ENCODE peak calls at places on chromosomes 7 and 10, in seven cellular contexts. C, D, Y, E, K, S and B are unnamed samples.
A peak's percentile ranks its signal among the peaks of the same experiment; 100 is the strongest.

GRCh38 chr10:24249829-24250415 is 41.0 kb downstream of the KIAA1217 start:
- DNase-seq in K (no peak), Y (no peak), C (no peak), D (no peak), E (no peak), S (no peak), B (no peak)

GRCh38 chr7:41809487-41810257 is 106.8 kb upstream of the INHBA start:
- DNase-seq in D (peak; percentile 54), Y (peak; percentile 68), C (peak; percentile 44), K (no peak), E (no peak), S (no peak), B (no peak)

GRCh38 chr7:101093907-101094306 is 8.6 kb downstream of the TRIM56 start:
- DNase-seq in K (no peak), S (no peak), Y (peak; percentile 87), D (no peak), E (peak; percentile 64), C (peak; percentile 61), B (no peak)

GRCh38 chr7:1285556-1286301 is 53.1 kb downstream of the UNCX start:
- DNase-seq in C (no peak), D (peak; percentile 9), E (no peak), K (no peak), Y (no peak), S (no peak), B (no peak)

GRCh38 chr10:118139321-118139720 is 92.6 kb upstream of the RAB11FIP2 start:
- DNase-seq in S (no peak), K (no peak), D (no peak), Y (no peak), C (no peak), E (no peak), B (no peak)

GRCh38 chr7:45718464-45719330 is 144.5 kb downstream of the ADCY1 start:
- DNase-seq in S (no peak), C (no peak), Y (peak; percentile 10), E (no peak), K (no peak), D (no peak), B (peak; percentile 42)

GRCh38 chr7:34220501-34220900 is 315.2 kb downstream of the BMPER start:
- DNase-seq in K (no peak), Y (no peak), E (no peak), D (no peak), S (no peak), C (no peak), B (no peak)

GRCh38 chr7:45181991-45182855 is 24.6 kb downstream of the RAMP3 start:
- DNase-seq in D (peak; percentile 20), Y (no peak), E (no peak), K (peak; percentile 6), C (no peak), S (no peak), B (no peak)

GRCh38 chr10:4568731-4569130 is 257.3 kb upstream of the AKR1E2 start:
- DNase-seq in C (no peak), Y (no peak), K (no peak), S (no peak), D (no peak), E (no peak), B (no peak)

GRCh38 chr10:125238682-125239081 is 78.3 kb upstream of the CTBP2 start:
- DNase-seq in S (no peak), E (no peak), D (no peak), K (no peak), C (no peak), Y (no peak), B (no peak)
- H3K4me1 ChIP-seq in S (no peaks in the 10 kb centered on the region), E (no peaks in the 10 kb centered on the region), D (no peaks in the 10 kb centered on the region), K (no peaks in the 10 kb centered on the region), C (no peaks in the 10 kb centered on the region), Y (no peaks in the 10 kb centered on the region), B (no peaks in the 10 kb centered on the region)

DNA sequence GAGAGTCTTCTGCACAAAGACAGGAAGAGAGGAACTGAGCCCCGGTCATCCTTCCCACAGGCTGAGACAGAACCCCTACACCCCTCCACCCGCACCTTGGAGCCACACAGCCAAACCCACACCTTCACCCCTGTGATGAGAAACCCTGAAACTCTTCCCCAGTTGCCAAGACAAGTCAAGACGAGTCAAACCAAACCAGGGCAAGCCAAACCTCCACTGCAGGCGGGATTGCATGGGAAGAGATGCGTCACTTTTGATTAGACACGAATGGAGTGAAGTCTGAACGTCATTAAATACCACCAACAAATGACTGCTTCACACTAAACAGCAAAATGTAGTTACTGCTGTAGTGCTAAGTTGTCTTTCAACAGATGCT is 73.8 kb downstream of the PRPF18 start:
- DNase-seq in C (peak; percentile 56), E (no peak), Y (peak; percentile 41), D (no peak), K (no peak), S (no peak), B (no peak)
- H3K27ac ChIP-seq in C (peak overlapping the region; percentile 81), E (no peak overlapping the region), Y (peak overlapping the region; percentile 18), D (no peak overlapping the region), K (no peak overlapping the region), S (no peak overlapping the region), B (no peak overlapping the region)

DNA sequence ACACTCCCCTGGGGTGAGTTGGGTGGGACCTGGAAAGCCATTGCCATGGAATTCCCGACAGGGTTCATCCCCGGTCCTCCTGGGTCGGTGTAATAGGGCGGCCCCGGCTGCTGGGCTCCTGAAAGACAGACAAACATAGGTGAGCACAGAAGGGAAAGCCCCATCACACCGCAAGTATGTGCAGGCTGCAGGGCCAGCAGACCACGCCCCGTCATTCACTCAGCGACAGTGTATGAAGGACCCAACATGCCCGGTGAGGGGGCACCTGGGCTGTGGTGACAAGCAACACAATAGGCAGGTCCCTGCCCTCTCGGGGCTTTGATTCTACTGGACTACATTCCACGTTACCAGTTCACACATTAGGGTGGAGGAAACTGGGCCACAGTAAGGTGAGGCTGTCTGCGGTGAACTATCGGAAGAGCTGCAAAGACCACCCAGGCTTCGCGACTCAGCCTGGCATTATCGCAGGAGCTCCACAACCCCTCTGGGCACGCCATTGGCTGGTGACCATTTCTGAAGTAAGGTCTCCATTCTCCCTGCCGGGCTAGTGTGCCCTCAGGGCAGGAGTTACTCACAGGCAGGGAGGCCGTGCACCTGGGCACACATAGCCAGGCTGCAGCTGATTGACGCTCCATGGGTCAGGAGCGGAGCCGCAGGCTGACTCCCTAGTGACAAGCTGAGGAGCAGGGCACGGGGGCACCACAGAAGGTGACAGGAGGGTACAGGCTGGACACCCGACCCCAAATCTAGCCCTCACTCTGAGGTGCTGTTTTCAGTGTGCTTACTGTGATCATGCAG is 99.2 kb downstream of the VOPP1 start:
- DNase-seq in D (no peak), Y (no peak), E (peak; percentile 9), C (no peak), S (no peak), K (no peak), B (peak; percentile 32)
- H3K4me1 ChIP-seq in D (no peaks in the 10 kb centered on the region), Y (peaks cover 25% of the 10 kb centered on the region), E (peaks cover 49% of the 10 kb centered on the region), C (peaks cover 17% of the 10 kb centered on the region), S (peaks cover 3% of the 10 kb centered on the region), K (no peaks in the 10 kb centered on the region), B (no peaks in the 10 kb centered on the region)

DNA sequence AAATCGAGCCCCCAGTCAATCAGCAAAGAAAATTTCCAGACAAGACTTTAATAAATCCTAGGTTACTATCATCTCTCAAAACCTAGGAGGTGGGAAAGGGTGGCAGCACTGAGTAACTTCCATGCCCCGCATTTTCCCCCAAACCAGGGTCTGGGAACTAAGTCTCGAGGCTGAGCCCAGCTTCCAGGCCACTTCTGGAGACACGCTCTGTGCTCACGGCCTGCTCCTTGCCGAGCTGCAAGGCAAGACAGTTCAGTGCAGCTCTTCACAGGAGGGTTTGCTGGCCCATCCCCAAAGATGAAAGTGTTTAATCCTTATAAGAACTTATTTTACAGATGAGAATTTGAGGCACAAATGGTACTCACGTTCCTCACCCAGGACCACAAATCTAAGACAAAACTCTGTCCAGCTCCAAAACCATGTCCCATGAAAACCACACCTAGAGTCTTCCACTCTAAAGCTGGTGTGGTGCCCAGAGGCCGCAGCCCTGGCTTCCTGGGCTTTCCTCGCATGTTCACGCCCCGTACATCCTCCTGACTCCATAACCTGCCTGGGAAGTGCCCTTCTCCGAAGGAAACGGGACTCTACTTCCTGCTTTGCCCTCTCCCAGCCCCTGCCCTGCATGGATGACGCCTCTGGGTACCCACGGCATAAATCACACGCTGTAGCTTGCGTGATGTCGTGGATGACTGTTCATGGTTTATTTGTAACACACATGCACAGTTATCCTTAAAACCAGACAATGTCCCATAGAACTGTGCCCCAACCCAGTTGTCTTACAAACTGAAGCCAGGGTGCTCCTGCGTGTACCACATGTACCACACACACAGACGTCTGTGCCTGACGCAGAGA is 201.2 kb downstream of the DIP2C start:
- DNase-seq in C (no peak), Y (no peak), D (no peak), E (no peak), K (peak; percentile 19), S (no peak), B (peak; percentile 33)
- H3K27ac ChIP-seq in C (no peak overlapping the region), Y (no peak overlapping the region), D (no peak overlapping the region), E (no peak overlapping the region), K (no peak overlapping the region), S (no peak overlapping the region), B (no peak overlapping the region)

GRCh38 chr10:103610083-103610472 is 116.6 kb downstream of the NEURL1 start:
- DNase-seq in Y (no peak), D (no peak), E (no peak), K (no peak), C (no peak), S (no peak), B (no peak)

GRCh38 chr10:103613616-103614015 is 120.1 kb downstream of the NEURL1 start:
- DNase-seq in C (no peak), D (no peak), S (no peak), K (no peak), E (no peak), Y (no peak), B (no peak)

GRCh38 chr10:103610921-103611511 is 117.5 kb downstream of the NEURL1 start:
- DNase-seq in K (no peak), S (no peak), Y (no peak), C (no peak), D (no peak), E (no peak), B (no peak)

GRCh38 chr10:103614511-103615158 is 121.1 kb downstream of the NEURL1 start:
- DNase-seq in E (no peak), D (no peak), K (no peak), Y (no peak), S (no peak), C (no peak), B (no peak)

DNA sequence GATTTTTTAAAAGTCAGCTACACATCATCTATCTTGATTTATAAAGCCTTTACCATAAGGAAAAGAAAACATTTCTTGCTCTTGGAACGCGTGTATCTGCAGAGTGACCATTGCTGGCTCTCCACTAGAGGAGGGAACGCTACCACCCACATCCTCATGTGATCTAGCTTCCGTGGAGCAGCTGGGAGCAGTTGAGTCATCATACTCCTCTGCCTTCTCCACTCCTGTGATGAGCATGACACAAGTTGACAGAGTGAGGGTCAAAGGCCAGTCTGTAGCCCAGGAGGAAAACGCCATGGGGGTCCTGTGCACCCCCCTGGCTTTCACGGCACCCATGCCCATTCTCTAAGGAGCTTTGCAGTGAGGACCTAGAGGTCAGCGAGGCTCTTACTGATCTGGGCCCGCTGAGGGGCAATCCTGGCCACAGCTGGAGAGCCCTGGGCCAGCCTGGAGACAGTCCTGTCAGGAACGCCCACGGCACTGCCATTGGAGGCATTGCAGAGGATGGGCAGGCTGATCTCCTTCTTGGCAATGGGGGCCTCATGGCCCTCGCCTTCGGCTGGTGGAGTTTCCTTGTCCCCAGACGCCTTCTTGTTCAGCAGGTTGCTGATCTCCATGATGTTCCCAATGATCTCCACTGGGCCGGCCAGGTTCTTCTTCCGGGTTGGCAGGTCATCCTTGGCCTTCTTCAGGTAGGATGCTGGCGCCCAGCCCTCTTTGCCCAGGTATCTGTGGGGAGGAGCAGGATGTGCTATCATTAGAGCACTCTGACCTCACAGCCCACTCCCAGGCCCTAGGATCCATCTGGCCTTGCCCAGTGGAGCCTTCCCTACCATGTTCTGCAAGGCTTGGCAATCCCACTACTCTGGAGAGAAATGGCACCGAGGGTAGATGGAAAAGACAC is 119.2 kb downstream of the NEURL1 start:
- DNase-seq in Y (peak; percentile 91), K (no peak), E (no peak), S (no peak), C (peak; percentile 73), D (no peak), B (peak; percentile 54)
- H3K4me1 ChIP-seq in Y (peaks cover 28% of the 10 kb centered on the region), K (no peaks in the 10 kb centered on the region), E (no peaks in the 10 kb centered on the region), S (peaks cover 29% of the 10 kb centered on the region), C (peaks cover 46% of the 10 kb centered on the region), D (peaks cover 32% of the 10 kb centered on the region), B (peaks cover 15% of the 10 kb centered on the region)